ENCODE peak calls at places on chromosome 5, in seven cellular contexts. M, Z, N, A, Q, J and O are unnamed samples.
A peak's percentile ranks its signal among the peaks of the same experiment; 100 is the strongest.

GRCh38 chr5:22242532-22242931 is 610.6 kb downstream of the CDH12 start:
- DNase-seq in M (no peak), Z (peak; percentile 0), N (no peak), A (no peak), Q (no peak), J (no peak), O (no peak)

GRCh38 chr5:179558912-179559279 is 8.5 kb downstream of the RUFY1 start:
- DNase-seq in M (no peak), Z (peak; percentile 48), N (no peak), A (no peak), Q (peak; percentile 25), J (no peak), O (no peak)

GRCh38 chr5:108753877-108754276 is 6.2 kb downstream of the FER start:
- DNase-seq in M (no peak), Z (no peak), N (no peak), A (no peak), Q (no peak), J (no peak), O (no peak)

GRCh38 chr5:144549580-144549979 is 378.9 kb downstream of the KCTD16 start:
- DNase-seq in M (no peak), Z (peak; percentile 59), N (no peak), A (peak; percentile 45), Q (peak; percentile 6), J (peak; percentile 64), O (peak; percentile 11)

GRCh38 chr5:112975721-112976431 is 722 bp upstream of the DCP2 start:
- DNase-seq in M (no peak), Z (no peak), N (peak; percentile 54), A (no peak), Q (no peak), J (no peak), O (no peak)

GRCh38 chr5:111755942-111756353 is 1.0 kb downstream of the NREP start:
- DNase-seq in M (no peak), Z (peak; percentile 71), N (no peak), A (no peak), Q (no peak), J (no peak), O (no peak)

GRCh38 chr5:502325-503079 is 21.7 kb downstream of the SLC9A3 start:
- DNase-seq in M (no peak), Z (no peak), N (no peak), A (no peak), Q (no peak), J (no peak), O (no peak)

GRCh38 chr5:179796877-179797608 is 3.3 kb downstream of the LTC4S start:
- DNase-seq in M (no peak), Z (no peak), N (no peak), A (no peak), Q (no peak), J (no peak), O (no peak)

GRCh38 chr5:116859666-116860320 is 285.2 kb upstream of the SEMA6A start:
- DNase-seq in M (no peak), Z (peak; percentile 1), N (no peak), A (no peak), Q (no peak), J (no peak), O (no peak)

GRCh38 chr5:103397996-103398581 is 139.5 kb downstream of the MACIR start:
- DNase-seq in M (no peak), Z (no peak), N (no peak), A (no peak), Q (no peak), J (no peak), O (no peak)

GRCh38 chr5:92401492-92401891 is 1018.4 kb upstream of the ARRDC3 start:
- DNase-seq in M (no peak), Z (peak; percentile 63), N (no peak), A (peak; percentile 35), Q (peak; percentile 20), J (no peak), O (peak; percentile 1)

GRCh38 chr5:23139338-23140171 is 286.4 kb upstream of the CDH12 start:
- DNase-seq in M (no peak), Z (peak; percentile 25), N (peak; percentile 9), A (peak; percentile 3), Q (peak; percentile 7), J (no peak), O (no peak)

GRCh38 chr5:104793031-104793430 is 1230.4 kb upstream of the NUDT12 start:
- DNase-seq in M (no peak), Z (peak; percentile 9), N (no peak), A (peak; percentile 11), Q (no peak), J (no peak), O (no peak)

GRCh38 chr5:142597546-142598337 is 88.1 kb downstream of the FGF1 start:
- DNase-seq in M (peak; percentile 7), Z (peak; percentile 80), N (no peak), A (peak; percentile 55), Q (no peak), J (no peak), O (peak; percentile 52)

GRCh38 chr5:135009736-135010501 is 24.1 kb downstream of the PITX1 start:
- DNase-seq in M (no peak), Z (no peak), N (no peak), A (no peak), Q (no peak), J (peak; percentile 10), O (no peak)

GRCh38 chr5:136435951-136436544 is 70.7 kb upstream of the TRPC7 start:
- DNase-seq in M (no peak), Z (peak; percentile 31), N (no peak), A (no peak), Q (no peak), J (no peak), O (no peak)

GRCh38 chr5:179111267-179112207 is 51.4 kb downstream of the ZNF354C start:
- DNase-seq in M (no peak), Z (no peak), N (no peak), A (no peak), Q (no peak), J (no peak), O (no peak)

GRCh38 chr5:59760798-59761348 is 132.7 kb downstream of the PDE4D start:
- DNase-seq in M (no peak), Z (peak; percentile 84), N (peak; percentile 43), A (no peak), Q (no peak), J (no peak), O (no peak)

GRCh38 chr5:1551913-1552312 is 28.2 kb upstream of the LPCAT1 start:
- DNase-seq in M (no peak), Z (no peak), N (no peak), A (no peak), Q (no peak), J (no peak), O (peak; percentile 24)

GRCh38 chr5:135024956-135025729 is 8.9 kb downstream of the PITX1 start:
- DNase-seq in M (no peak), Z (no peak), N (no peak), A (no peak), Q (no peak), J (no peak), O (no peak)

GRCh38 chr5:132549586-132549985 is 6.3 kb upstream of the IL5 start:
- DNase-seq in M (no peak), Z (no peak), N (no peak), A (no peak), Q (no peak), J (no peak), O (no peak)

GRCh38 chr5:55101556-55102276 is 730 bp upstream of the GZMA start:
- DNase-seq in M (no peak), Z (no peak), N (no peak), A (no peak), Q (no peak), J (no peak), O (no peak)

GRCh38 chr5:148397968-148398595 is 14.3 kb downstream of the FBXO38 start:
- DNase-seq in M (no peak), Z (no peak), N (peak; percentile 50), A (no peak), Q (no peak), J (no peak), O (no peak)

GRCh38 chr5:58085800-58086199 is 374.1 kb downstream of the PLK2 start:
- DNase-seq in M (no peak), Z (peak; percentile 66), N (no peak), A (peak; percentile 55), Q (no peak), J (no peak), O (no peak)

GRCh38 chr5:962386-962785 is 46.2 kb upstream of the NKD2 start:
- DNase-seq in M (no peak), Z (no peak), N (no peak), A (no peak), Q (no peak), J (no peak), O (no peak)

GRCh38 chr5:75156585-75156984 is 80.1 kb downstream of the ANKRD31 start:
- DNase-seq in M (no peak), Z (peak; percentile 0), N (no peak), A (no peak), Q (no peak), J (no peak), O (no peak)

GRCh38 chr5:131268758-131269370 is 5.0 kb downstream of the CDC42SE2 start:
- DNase-seq in M (no peak), Z (no peak), N (no peak), A (no peak), Q (no peak), J (no peak), O (no peak)

GRCh38 chr5:122101636-122102285 is 23.7 kb upstream of the LOX start:
- DNase-seq in M (no peak), Z (peak; percentile 82), N (peak; percentile 55), A (no peak), Q (no peak), J (no peak), O (no peak)

GRCh38 chr5:60535198-60535597 is 164.8 kb downstream of the DEPDC1B start:
- DNase-seq in M (no peak), Z (no peak), N (no peak), A (no peak), Q (no peak), J (no peak), O (no peak)

GRCh38 chr5:181130832-181131496 is at the start of gene OR2V1:
- DNase-seq in M (no peak), Z (no peak), N (no peak), A (no peak), Q (no peak), J (no peak), O (no peak)

GRCh38 chr5:154595662-154596061 is 117.6 kb upstream of the HAND1 start:
- DNase-seq in M (no peak), Z (no peak), N (no peak), A (no peak), Q (no peak), J (no peak), O (no peak)

GRCh38 chr5:73739650-73740049 is 113.7 kb downstream of the ARHGEF28 start:
- DNase-seq in M (no peak), Z (no peak), N (no peak), A (no peak), Q (no peak), J (no peak), O (no peak)

GRCh38 chr5:115324021-115324420 is 27.6 kb upstream of the CCDC112 start:
- DNase-seq in M (no peak), Z (no peak), N (no peak), A (no peak), Q (no peak), J (no peak), O (no peak)

GRCh38 chr5:122924203-122924602 is 78.8 kb downstream of the SNX24 start:
- DNase-seq in M (no peak), Z (peak; percentile 79), N (no peak), A (no peak), Q (no peak), J (no peak), O (no peak)

GRCh38 chr5:107372723-107373487 is 297.8 kb downstream of the EFNA5 start:
- DNase-seq in M (no peak), Z (peak; percentile 33), N (no peak), A (no peak), Q (no peak), J (no peak), O (no peak)

GRCh38 chr5:52560366-52560765 is 227.3 kb upstream of the ITGA1 start:
- DNase-seq in M (no peak), Z (peak; percentile 6), N (peak; percentile 18), A (no peak), Q (peak; percentile 4), J (no peak), O (peak; percentile 37)

GRCh38 chr5:133531178-133531577 is 81.2 kb downstream of the FSTL4 start:
- DNase-seq in M (no peak), Z (no peak), N (no peak), A (no peak), Q (no peak), J (no peak), O (no peak)

GRCh38 chr5:142748568-142749249 is 21.5 kb upstream of the ARHGAP26 start:
- DNase-seq in M (peak; percentile 16), Z (no peak), N (peak; percentile 14), A (no peak), Q (no peak), J (no peak), O (no peak)